ENCODE peak calls at places on chromosomes 6 and 20, in seven cellular contexts. One of them, this sample, is unnamed.

GRCh38 chr6:50829898-50830439 is 11.3 kb downstream of the TFAP2B start:
- DNase-seq in iris pigment epithelial cell: peak
- DNase-seq in stimulated activated CD8-positive, alpha-beta memory T cell treated with anti-CD3 and anti-CD28 coated beads, Interleukin-12 subunit alpha, Interleukin-12 subunit beta, amount 100 ng/mL, for 4 hours: no peak
- DNase-seq in HFF-Myc: no peak
- DNase-seq in caudate nucleus: no peak
- DNase-seq in H7: no peak
- DNase-seq in stimulated activated CD4-positive, alpha-beta T cell treated with anti-CD3 and anti-CD28 coated beads, Interleukin-4, amount 100 ng/mL, for 24 hours: no peak
- DNase-seq in this sample: no peak

GRCh38 chr6:147161974-147162495 is 42.2 kb upstream of the STXBP5 start:
- DNase-seq in iris pigment epithelial cell: peak
- DNase-seq in stimulated activated CD8-positive, alpha-beta memory T cell treated with anti-CD3 and anti-CD28 coated beads, Interleukin-12 subunit alpha, Interleukin-12 subunit beta, amount 100 ng/mL, for 4 hours: no peak
- DNase-seq in HFF-Myc: no peak
- DNase-seq in caudate nucleus: no peak
- DNase-seq in H7: no peak
- DNase-seq in stimulated activated CD4-positive, alpha-beta T cell treated with anti-CD3 and anti-CD28 coated beads, Interleukin-4, amount 100 ng/mL, for 24 hours: no peak
- DNase-seq in this sample: no peak

GRCh38 chr20:17752452-17752851 is 52.7 kb downstream of the BANF2 start:
- DNase-seq in iris pigment epithelial cell: no peak
- DNase-seq in stimulated activated CD8-positive, alpha-beta memory T cell treated with anti-CD3 and anti-CD28 coated beads, Interleukin-12 subunit alpha, Interleukin-12 subunit beta, amount 100 ng/mL, for 4 hours: no peak
- DNase-seq in HFF-Myc: no peak
- DNase-seq in caudate nucleus: no peak
- DNase-seq in H7: peak
- DNase-seq in stimulated activated CD4-positive, alpha-beta T cell treated with anti-CD3 and anti-CD28 coated beads, Interleukin-4, amount 100 ng/mL, for 24 hours: no peak
- DNase-seq in this sample: no peak

GRCh38 chr6:13541496-13541895 is 32.9 kb upstream of the SIRT5 start:
- DNase-seq in iris pigment epithelial cell: no peak
- DNase-seq in stimulated activated CD8-positive, alpha-beta memory T cell treated with anti-CD3 and anti-CD28 coated beads, Interleukin-12 subunit alpha, Interleukin-12 subunit beta, amount 100 ng/mL, for 4 hours: no peak
- DNase-seq in HFF-Myc: no peak
- DNase-seq in caudate nucleus: no peak
- DNase-seq in H7: no peak
- DNase-seq in stimulated activated CD4-positive, alpha-beta T cell treated with anti-CD3 and anti-CD28 coated beads, Interleukin-4, amount 100 ng/mL, for 24 hours: no peak
- DNase-seq in this sample: no peak

GRCh38 chr20:47274449-47275108 is 81.9 kb downstream of the ZMYND8 start:
- DNase-seq in iris pigment epithelial cell: peak
- DNase-seq in stimulated activated CD8-positive, alpha-beta memory T cell treated with anti-CD3 and anti-CD28 coated beads, Interleukin-12 subunit alpha, Interleukin-12 subunit beta, amount 100 ng/mL, for 4 hours: no peak
- DNase-seq in HFF-Myc: peak
- DNase-seq in caudate nucleus: no peak
- DNase-seq in H7: no peak
- DNase-seq in stimulated activated CD4-positive, alpha-beta T cell treated with anti-CD3 and anti-CD28 coated beads, Interleukin-4, amount 100 ng/mL, for 24 hours: peak
- DNase-seq in this sample: no peak

GRCh38 chr6:35064508-35065440 is 76.4 kb downstream of the TCP11 start:
- DNase-seq in iris pigment epithelial cell: no peak
- DNase-seq in stimulated activated CD8-positive, alpha-beta memory T cell treated with anti-CD3 and anti-CD28 coated beads, Interleukin-12 subunit alpha, Interleukin-12 subunit beta, amount 100 ng/mL, for 4 hours: no peak
- DNase-seq in HFF-Myc: no peak
- DNase-seq in caudate nucleus: no peak
- DNase-seq in H7: peak
- DNase-seq in stimulated activated CD4-positive, alpha-beta T cell treated with anti-CD3 and anti-CD28 coated beads, Interleukin-4, amount 100 ng/mL, for 24 hours: no peak
- DNase-seq in this sample: no peak

GRCh38 chr6:75421316-75422023 is 72.1 kb downstream of the FILIP1 start:
- DNase-seq in iris pigment epithelial cell: peak
- DNase-seq in stimulated activated CD8-positive, alpha-beta memory T cell treated with anti-CD3 and anti-CD28 coated beads, Interleukin-12 subunit alpha, Interleukin-12 subunit beta, amount 100 ng/mL, for 4 hours: no peak
- DNase-seq in HFF-Myc: no peak
- DNase-seq in caudate nucleus: no peak
- DNase-seq in H7: no peak
- DNase-seq in stimulated activated CD4-positive, alpha-beta T cell treated with anti-CD3 and anti-CD28 coated beads, Interleukin-4, amount 100 ng/mL, for 24 hours: no peak
- DNase-seq in this sample: no peak

GRCh38 chr6:62740171-62740570 is 454.1 kb upstream of the KHDRBS2 start:
- DNase-seq in iris pigment epithelial cell: no peak
- DNase-seq in stimulated activated CD8-positive, alpha-beta memory T cell treated with anti-CD3 and anti-CD28 coated beads, Interleukin-12 subunit alpha, Interleukin-12 subunit beta, amount 100 ng/mL, for 4 hours: no peak
- DNase-seq in HFF-Myc: no peak
- DNase-seq in caudate nucleus: no peak
- DNase-seq in H7: no peak
- DNase-seq in stimulated activated CD4-positive, alpha-beta T cell treated with anti-CD3 and anti-CD28 coated beads, Interleukin-4, amount 100 ng/mL, for 24 hours: no peak
- DNase-seq in this sample: no peak

GRCh38 chr20:17570347-17571152 is 675 bp downstream of the DSTN start:
- DNase-seq in iris pigment epithelial cell: peak
- DNase-seq in stimulated activated CD8-positive, alpha-beta memory T cell treated with anti-CD3 and anti-CD28 coated beads, Interleukin-12 subunit alpha, Interleukin-12 subunit beta, amount 100 ng/mL, for 4 hours: no peak
- DNase-seq in HFF-Myc: no peak
- DNase-seq in caudate nucleus: no peak
- DNase-seq in H7: peak
- DNase-seq in stimulated activated CD4-positive, alpha-beta T cell treated with anti-CD3 and anti-CD28 coated beads, Interleukin-4, amount 100 ng/mL, for 24 hours: peak
- DNase-seq in this sample: peak

GRCh38 chr6:84455630-84456029 is 228.2 kb upstream of the CEP162 start:
- DNase-seq in iris pigment epithelial cell: peak
- DNase-seq in stimulated activated CD8-positive, alpha-beta memory T cell treated with anti-CD3 and anti-CD28 coated beads, Interleukin-12 subunit alpha, Interleukin-12 subunit beta, amount 100 ng/mL, for 4 hours: no peak
- DNase-seq in HFF-Myc: peak
- DNase-seq in caudate nucleus: no peak
- DNase-seq in H7: no peak
- DNase-seq in stimulated activated CD4-positive, alpha-beta T cell treated with anti-CD3 and anti-CD28 coated beads, Interleukin-4, amount 100 ng/mL, for 24 hours: no peak
- DNase-seq in this sample: no peak

GRCh38 chr6:7617954-7618764 is 28.2 kb downstream of the SNRNP48 start:
- DNase-seq in iris pigment epithelial cell: peak
- DNase-seq in stimulated activated CD8-positive, alpha-beta memory T cell treated with anti-CD3 and anti-CD28 coated beads, Interleukin-12 subunit alpha, Interleukin-12 subunit beta, amount 100 ng/mL, for 4 hours: no peak
- DNase-seq in HFF-Myc: peak
- DNase-seq in caudate nucleus: no peak
- DNase-seq in H7: no peak
- DNase-seq in stimulated activated CD4-positive, alpha-beta T cell treated with anti-CD3 and anti-CD28 coated beads, Interleukin-4, amount 100 ng/mL, for 24 hours: no peak
- DNase-seq in this sample: no peak

GRCh38 chr6:13030421-13030820 is 297.9 kb downstream of the TBC1D7 start:
- DNase-seq in iris pigment epithelial cell: no peak
- DNase-seq in stimulated activated CD8-positive, alpha-beta memory T cell treated with anti-CD3 and anti-CD28 coated beads, Interleukin-12 subunit alpha, Interleukin-12 subunit beta, amount 100 ng/mL, for 4 hours: no peak
- DNase-seq in HFF-Myc: no peak
- DNase-seq in caudate nucleus: no peak
- DNase-seq in H7: no peak
- DNase-seq in stimulated activated CD4-positive, alpha-beta T cell treated with anti-CD3 and anti-CD28 coated beads, Interleukin-4, amount 100 ng/mL, for 24 hours: no peak
- DNase-seq in this sample: no peak

GRCh38 chr6:43495409-43495941 is 14.7 kb downstream of the LRRC73 start:
- DNase-seq in iris pigment epithelial cell: no peak
- DNase-seq in stimulated activated CD8-positive, alpha-beta memory T cell treated with anti-CD3 and anti-CD28 coated beads, Interleukin-12 subunit alpha, Interleukin-12 subunit beta, amount 100 ng/mL, for 4 hours: no peak
- DNase-seq in HFF-Myc: no peak
- DNase-seq in caudate nucleus: no peak
- DNase-seq in H7: peak
- DNase-seq in stimulated activated CD4-positive, alpha-beta T cell treated with anti-CD3 and anti-CD28 coated beads, Interleukin-4, amount 100 ng/mL, for 24 hours: no peak
- DNase-seq in this sample: no peak

GRCh38 chr6:106097368-106098231 is 11.5 kb downstream of the PRDM1 start:
- DNase-seq in iris pigment epithelial cell: peak
- DNase-seq in stimulated activated CD8-positive, alpha-beta memory T cell treated with anti-CD3 and anti-CD28 coated beads, Interleukin-12 subunit alpha, Interleukin-12 subunit beta, amount 100 ng/mL, for 4 hours: no peak
- DNase-seq in HFF-Myc: no peak
- DNase-seq in caudate nucleus: no peak
- DNase-seq in H7: no peak
- DNase-seq in stimulated activated CD4-positive, alpha-beta T cell treated with anti-CD3 and anti-CD28 coated beads, Interleukin-4, amount 100 ng/mL, for 24 hours: peak
- DNase-seq in this sample: no peak

GRCh38 chr20:9617940-9618339 is 103.5 kb downstream of the LAMP5 start:
- DNase-seq in iris pigment epithelial cell: peak
- DNase-seq in stimulated activated CD8-positive, alpha-beta memory T cell treated with anti-CD3 and anti-CD28 coated beads, Interleukin-12 subunit alpha, Interleukin-12 subunit beta, amount 100 ng/mL, for 4 hours: no peak
- DNase-seq in HFF-Myc: no peak
- DNase-seq in caudate nucleus: peak
- DNase-seq in H7: peak
- DNase-seq in stimulated activated CD4-positive, alpha-beta T cell treated with anti-CD3 and anti-CD28 coated beads, Interleukin-4, amount 100 ng/mL, for 24 hours: no peak
- DNase-seq in this sample: peak